ENCODE peak calls at places on chromosomes 11 and 22, in five cellular contexts. One of them, this sample, is unnamed.

GRCh38 chr11:72970557-72971118 is 156.4 kb downstream of the ATG16L2 start:
- DNase-seq in substantia nigra: no peak
- DNase-seq in HS-27A: no peak
- DNase-seq in heart left ventricle: no peak
- DNase-seq in NAMALWA: no peak
- DNase-seq in this sample: no peak

GRCh38 chr11:86143429-86144030 is 74.6 kb upstream of the PICALM start:
- DNase-seq in HS-27A: no peak
- DNase-seq in heart left ventricle: peak
- DNase-seq in substantia nigra: no peak
- DNase-seq in NAMALWA: no peak
- DNase-seq in this sample: peak

GRCh38 chr22:36104435-36104834 is 56.1 kb downstream of the APOL3 start:
- DNase-seq in NAMALWA: no peak
- DNase-seq in heart left ventricle: no peak
- DNase-seq in HS-27A: no peak
- DNase-seq in substantia nigra: no peak
- DNase-seq in this sample: no peak

GRCh38 chr22:31155425-31155824 is 4.6 kb upstream of the RNF185 start:
- DNase-seq in substantia nigra: no peak
- DNase-seq in NAMALWA: no peak
- DNase-seq in HS-27A: no peak
- DNase-seq in heart left ventricle: no peak
- DNase-seq in this sample: no peak

GRCh38 chr11:74989269-74989655 is 529 bp downstream of the NEU3 start:
- DNase-seq in HS-27A: peak
- DNase-seq in heart left ventricle: no peak
- DNase-seq in substantia nigra: no peak
- DNase-seq in NAMALWA: peak
- DNase-seq in this sample: no peak

GRCh38 chr22:44425356-44425755 is 72.7 kb downstream of the RTL6 start:
- DNase-seq in substantia nigra: no peak
- DNase-seq in NAMALWA: no peak
- DNase-seq in heart left ventricle: no peak
- DNase-seq in HS-27A: no peak
- DNase-seq in this sample: no peak

GRCh38 chr22:29043906-29044575 is 17.6 kb downstream of the C22orf31 start:
- DNase-seq in NAMALWA: no peak
- DNase-seq in substantia nigra: no peak
- DNase-seq in HS-27A: peak
- DNase-seq in heart left ventricle: no peak
- DNase-seq in this sample: no peak

GRCh38 chr11:5380740-5381342 is 2.8 kb upstream of the OR51M1 start:
- DNase-seq in substantia nigra: peak
- DNase-seq in HS-27A: no peak
- DNase-seq in NAMALWA: peak
- DNase-seq in heart left ventricle: peak
- DNase-seq in this sample: peak

GRCh38 chr22:44639891-44640617 is 62.0 kb upstream of the PRR5 start:
- DNase-seq in HS-27A: no peak
- DNase-seq in substantia nigra: no peak
- DNase-seq in NAMALWA: no peak
- DNase-seq in heart left ventricle: no peak
- DNase-seq in this sample: peak

GRCh38 chr11:15965562-15966250 is 390.6 kb downstream of the SOX6 start:
- DNase-seq in NAMALWA: no peak
- DNase-seq in HS-27A: no peak
- DNase-seq in heart left ventricle: no peak
- DNase-seq in substantia nigra: no peak
- DNase-seq in this sample: no peak

GRCh38 chr11:57332694-57333440 is 2.8 kb downstream of the SSRP1 start:
- DNase-seq in substantia nigra: no peak
- DNase-seq in HS-27A: no peak
- DNase-seq in NAMALWA: no peak
- DNase-seq in heart left ventricle: no peak
- DNase-seq in this sample: no peak

GRCh38 chr22:49103314-49104052 is 724.2 kb downstream of the BRD1 start:
- DNase-seq in NAMALWA: no peak
- DNase-seq in substantia nigra: no peak
- DNase-seq in HS-27A: no peak
- DNase-seq in heart left ventricle: no peak
- DNase-seq in this sample: no peak

GRCh38 chr11:76327756-76328388 is 53.1 kb downstream of the THAP12 start:
- DNase-seq in NAMALWA: no peak
- DNase-seq in HS-27A: no peak
- DNase-seq in substantia nigra: no peak
- DNase-seq in heart left ventricle: no peak
- DNase-seq in this sample: peak

GRCh38 chr11:2884424-2884815 is 1.2 kb downstream of the CDKN1C start:
- DNase-seq in substantia nigra: peak
- DNase-seq in HS-27A: no peak
- DNase-seq in heart left ventricle: peak
- DNase-seq in NAMALWA: no peak
- DNase-seq in this sample: peak

GRCh38 chr11:1875093-1875785 is 16.5 kb downstream of the PRR33 start:
- DNase-seq in NAMALWA: no peak
- DNase-seq in substantia nigra: no peak
- DNase-seq in heart left ventricle: peak
- DNase-seq in HS-27A: no peak
- DNase-seq in this sample: peak

GRCh38 chr11:68045900-68046299 is 7.1 kb downstream of the TCIRG1 start:
- DNase-seq in HS-27A: no peak
- DNase-seq in substantia nigra: no peak
- DNase-seq in heart left ventricle: no peak
- DNase-seq in NAMALWA: no peak
- DNase-seq in this sample: no peak

GRCh38 chr11:93858376-93858775 is 8.0 kb upstream of the VSTM5 start:
- DNase-seq in HS-27A: no peak
- DNase-seq in NAMALWA: no peak
- DNase-seq in substantia nigra: no peak
- DNase-seq in heart left ventricle: no peak
- DNase-seq in this sample: no peak

GRCh38 chr22:49767355-49768062 is 60.2 kb downstream of the BRD1 start:
- DNase-seq in HS-27A: peak
- DNase-seq in heart left ventricle: peak
- DNase-seq in NAMALWA: peak
- DNase-seq in substantia nigra: no peak
- DNase-seq in this sample: no peak

GRCh38 chr11:76824083-76824939 is 36.4 kb upstream of the ACER3 start:
- DNase-seq in heart left ventricle: peak
- DNase-seq in HS-27A: no peak
- DNase-seq in substantia nigra: no peak
- DNase-seq in NAMALWA: no peak
- DNase-seq in this sample: peak

GRCh38 chr22:30221121-30221992 is 25.2 kb downstream of the LIF start:
- DNase-seq in NAMALWA: no peak
- DNase-seq in substantia nigra: no peak
- DNase-seq in heart left ventricle: no peak
- DNase-seq in HS-27A: no peak
- DNase-seq in this sample: no peak

GRCh38 chr22:19075404-19075803 is 46.8 kb downstream of the DGCR2 start:
- DNase-seq in substantia nigra: no peak
- DNase-seq in heart left ventricle: no peak
- DNase-seq in NAMALWA: no peak
- DNase-seq in HS-27A: no peak
- DNase-seq in this sample: no peak

This sample was measured in heart right ventricle.